ENCODE peak calls at places on chromosome 7, in eight cellular contexts. R, D, K, L, E, X, M and Q are unnamed samples. For H3K9me3, the result is how much of the 10 kb centered on the place peaks cover.

GRCh38 chr7:126103582-126103981 is 1149.2 kb downstream of the GRM8 start:
- DNase-seq in E (no peak), R (no peak), K (no peak), X (no peak), L (no peak), D (no peak), M (no peak), Q (no peak)

GRCh38 chr7:5132539-5132938 is 57.5 kb upstream of the WIPI2 start:
- DNase-seq in D (no peak), K (no peak), X (no peak), R (no peak), M (no peak), L (no peak), E (no peak), Q (no peak)

GRCh38 chr7:117338020-117338419 is 15.2 kb upstream of the WNT2 start:
- DNase-seq in L (no peak), R (no peak), M (no peak), K (no peak), E (no peak), D (no peak), X (no peak), Q (no peak)

GRCh38 chr7:7136423-7136822 is 45.9 kb upstream of the C1GALT1 start:
- DNase-seq in L (no peak), X (no peak), R (peak), K (no peak), E (no peak), D (no peak), M (no peak), Q (peak)

GRCh38 chr7:41003031-41003925 is 699.6 kb downstream of the INHBA start:
- DNase-seq in K (no peak), E (peak), R (no peak), X (no peak), L (peak), M (no peak), D (no peak), Q (peak)

GRCh38 chr7:12814797-12815196 is 127.4 kb downstream of the ARL4A start:
- DNase-seq in L (no peak), M (no peak), D (no peak), R (no peak), E (no peak), K (no peak), X (no peak), Q (no peak)

GRCh38 chr7:36036590-36036989 is 116.5 kb upstream of the EEPD1 start:
- DNase-seq in L (peak), D (peak), E (no peak), X (no peak), K (no peak), M (no peak), R (peak), Q (peak)

GRCh38 chr7:18974803-18975202 is 142.6 kb downstream of the TWIST1 start:
- DNase-seq in X (no peak), M (peak), E (no peak), D (no peak), K (no peak), R (peak), L (no peak), Q (no peak)

GRCh38 chr7:28685660-28686417 is 272.3 kb downstream of the TRIL start:
- DNase-seq in D (peak), R (peak), E (peak), K (peak), L (peak), X (peak), M (peak), Q (peak)

GRCh38 chr7:98836811-98837631 is 32.8 kb downstream of the TMEM130 start:
- DNase-seq in R (no peak), D (no peak), M (no peak), K (no peak), E (peak), X (no peak), L (no peak), Q (no peak)

GRCh38 chr7:117774943-117775342 is 98.3 kb downstream of the CTTNBP2 start:
- DNase-seq in E (no peak), R (no peak), K (no peak), X (no peak), M (no peak), L (no peak), D (no peak), Q (no peak)

GRCh38 chr7:127792528-127793342 is 140.7 kb downstream of the SND1 start:
- DNase-seq in E (peak), X (no peak), R (no peak), L (no peak), K (no peak), D (no peak), M (no peak), Q (no peak)

GRCh38 chr7:143954163-143954894 is at the start of gene OR2F1:
- DNase-seq in D (no peak), K (no peak), L (no peak), M (no peak), X (no peak), R (no peak), E (no peak), Q (no peak)

GRCh38 chr7:132709971-132710567 is 133.8 kb upstream of the PLXNA4 start:
- DNase-seq in X (no peak), R (peak), M (peak), K (no peak), D (peak), E (no peak), L (peak), Q (peak)

GRCh38 chr7:112537822-112538221 is 57.0 kb downstream of the LSMEM1 start:
- DNase-seq in L (no peak), R (no peak), M (no peak), X (no peak), E (no peak), K (no peak), D (no peak), Q (no peak)

GRCh38 chr7:102064361-102065025 is 222.2 kb upstream of the SH2B2 start:
- DNase-seq in D (peak), E (no peak), R (peak), X (peak), M (no peak), L (no peak), K (no peak), Q (no peak)

GRCh38 chr7:48188776-48189520 is 17.7 kb downstream of the ABCA13 start:
- DNase-seq in M (no peak), K (no peak), L (no peak), D (no peak), E (no peak), R (no peak), X (no peak), Q (peak)

GRCh38 chr7:68176974-68177373 is 1180.3 kb downstream of the TYW1 start:
- DNase-seq in R (peak), E (no peak), X (no peak), K (no peak), L (peak), D (peak), M (no peak), Q (no peak)

GRCh38 chr7:1533569-1534329 is 3.2 kb downstream of the MAFK start:
- DNase-seq in K (peak), L (peak), M (peak), E (peak), X (peak), R (peak), D (peak), Q (peak)

GRCh38 chr7:46003896-46004875 is 83.1 kb upstream of the IGFBP3 start:
- DNase-seq in D (no peak), X (no peak), E (no peak), K (no peak), L (peak), M (peak), R (peak), Q (peak)

GRCh38 chr7:55537458-55537825 is 34.9 kb downstream of the VOPP1 start:
- DNase-seq in D (no peak), X (no peak), E (no peak), L (no peak), M (no peak), K (no peak), R (no peak), Q (no peak)

GRCh38 chr7:53003653-53004445 is 31.6 kb upstream of the POM121L12 start:
- DNase-seq in M (no peak), R (no peak), X (peak), D (no peak), K (no peak), L (no peak), E (no peak), Q (no peak)

GRCh38 chr7:37162106-37162505 is 286.6 kb downstream of the ELMO1 start:
- DNase-seq in K (no peak), M (no peak), R (no peak), L (no peak), D (no peak), X (no peak), E (no peak), Q (no peak)

GRCh38 chr7:29859089-29859488 is 52.8 kb downstream of the WIPF3 start:
- DNase-seq in X (no peak), L (no peak), R (no peak), M (no peak), K (no peak), D (no peak), E (no peak), Q (no peak)

GRCh38 chr7:6639032-6639431 is 1.9 kb downstream of the ZNF316 start:
- DNase-seq in K (no peak), M (no peak), L (no peak), X (no peak), D (no peak), R (no peak), E (no peak), Q (no peak)

GRCh38 chr7:93043393-93043985 is 74.3 kb downstream of the SAMD9 start:
- DNase-seq in E (no peak), R (peak), M (peak), K (no peak), L (no peak), X (peak), D (no peak), Q (peak)

GRCh38 chr7:148327379-148327778 is 263.2 kb upstream of the C7orf33 start:
- DNase-seq in D (no peak), R (peak), L (peak), K (no peak), X (no peak), E (no peak), M (no peak), Q (no peak)

GRCh38 chr7:101589052-101589451 is 40.0 kb downstream of the MYL10 start:
- DNase-seq in K (no peak), M (no peak), X (no peak), R (no peak), E (no peak), D (no peak), L (no peak), Q (no peak)

GRCh38 chr7:155820788-155821187 is 8.5 kb upstream of the SHH start:
- DNase-seq in K (no peak), E (no peak), L (no peak), D (no peak), X (no peak), R (no peak), M (no peak), Q (no peak)

GRCh38 chr7:148037049-148037448 is 553.5 kb upstream of the C7orf33 start:
- DNase-seq in E (no peak), M (no peak), K (no peak), L (no peak), D (no peak), R (no peak), X (no peak), Q (no peak)

GRCh38 chr7:99709838-99710541 is 25.0 kb downstream of the CYP3A7 start:
- DNase-seq in X (no peak), K (no peak), L (no peak), D (no peak), M (no peak), R (no peak), E (no peak), Q (no peak)

GRCh38 chr7:136677456-136678365 is 190.7 kb upstream of the CHRM2 start:
- DNase-seq in X (no peak), R (peak), E (no peak), M (no peak), K (no peak), D (no peak), L (peak), Q (no peak)

GRCh38 chr7:15209385-15209784 is 306.8 kb upstream of the DGKB start:
- DNase-seq in L (no peak), D (no peak), E (no peak), K (no peak), R (no peak), X (no peak), M (no peak), Q (no peak)

GRCh38 chr7:18257711-18258110 is 230.1 kb upstream of the PRPS1L1 start:
- DNase-seq in L (no peak), X (no peak), K (no peak), E (no peak), D (no peak), R (peak), M (no peak), Q (peak)

DNA sequence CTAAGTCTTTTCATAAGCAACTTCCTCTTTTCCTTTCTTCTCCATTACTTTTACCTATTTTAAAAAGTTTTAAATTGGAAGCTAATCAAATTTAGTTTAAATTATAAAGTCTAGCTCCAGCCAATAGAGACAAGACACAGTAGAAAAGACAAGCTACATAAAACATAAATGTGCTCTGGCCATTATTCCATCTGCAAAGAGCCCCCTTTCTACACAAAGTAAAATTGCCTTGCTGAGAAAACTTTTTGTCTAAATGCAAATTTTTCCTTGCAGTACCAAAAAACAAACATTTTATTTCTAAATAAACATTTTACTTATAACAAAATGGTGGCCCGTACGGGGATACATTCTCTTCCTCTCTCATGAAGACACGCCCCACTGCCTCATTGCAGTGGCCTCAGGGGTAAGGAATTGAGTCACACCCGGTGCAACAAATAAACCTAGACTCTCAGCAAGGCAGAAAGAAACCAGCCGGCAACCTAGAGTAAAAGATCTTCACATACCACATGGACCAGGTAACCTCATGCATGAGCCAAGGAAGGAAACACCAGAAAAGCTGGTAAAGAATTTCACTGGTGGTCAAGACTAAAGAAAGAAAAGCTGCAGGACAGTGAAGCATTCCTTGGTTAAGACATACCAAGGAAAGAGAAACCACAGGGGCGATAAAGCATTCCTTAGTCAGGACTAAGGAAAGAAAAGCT is 71.6 kb upstream of the ZNF746 start:
- DNase-seq in M (no peak), E (no peak), X (no peak), D (no peak), R (peak), K (no peak), L (no peak), Q (no peak)
- H3K9me3 ChIP-seq in M (under half), E (under half), X (under half), D (under half), R (under half), K (under half), L (under half), Q (under half)

GRCh38 chr7:63024446-63024845 is 974.2 kb upstream of the ZNF722 start:
- DNase-seq in D (no peak), E (no peak), R (no peak), M (no peak), L (no peak), X (no peak), K (no peak), Q (no peak)
- H3K9me3 ChIP-seq in D (under half), E (half or more), R (under half), M (under half), L (under half), X (under half), K (under half), Q (under half)

DNA sequence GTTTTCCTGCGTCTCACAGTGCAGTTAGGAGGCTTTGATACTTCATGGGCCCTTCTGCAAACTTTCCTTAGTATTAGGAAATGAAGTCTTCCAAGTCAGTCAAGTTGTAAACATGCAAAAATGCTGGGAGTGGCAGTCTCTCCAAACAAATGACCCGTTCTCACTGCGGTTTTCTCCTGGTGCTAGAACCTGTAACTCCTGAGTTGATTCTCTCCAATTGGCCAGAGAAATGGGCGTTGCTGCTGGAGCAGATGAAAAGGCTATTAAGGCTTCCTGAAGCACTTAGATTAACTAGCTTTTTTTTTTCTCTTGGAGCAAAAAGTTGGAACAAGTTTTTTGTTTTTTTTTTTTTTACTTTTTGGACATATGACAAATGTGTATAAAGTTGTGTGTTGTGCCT is 393.9 kb upstream of the GALNT17 start:
- DNase-seq in E (no peak), R (no peak), D (no peak), M (no peak), L (no peak), K (no peak), X (no peak), Q (no peak)
- H3K9me3 ChIP-seq in E (under half), R (under half), D (under half), M (under half), L (under half), K (under half), X (under half), Q (under half)

GRCh38 chr7:66427956-66428355 is 200.7 kb upstream of the KCTD7 start:
- DNase-seq in D (no peak), M (no peak), X (no peak), R (no peak), L (no peak), E (no peak), K (no peak), Q (no peak)

GRCh38 chr7:66426332-66426731 is 202.3 kb upstream of the KCTD7 start:
- DNase-seq in M (no peak), X (no peak), E (peak), L (no peak), D (no peak), R (no peak), K (no peak), Q (no peak)

GRCh38 chr7:66426996-66427395 is 201.7 kb upstream of the KCTD7 start:
- DNase-seq in M (no peak), L (no peak), D (no peak), K (no peak), X (no peak), E (no peak), R (no peak), Q (no peak)

GRCh38 chr7:66421830-66422229 is 206.9 kb upstream of the KCTD7 start:
- DNase-seq in K (no peak), D (no peak), E (no peak), M (no peak), X (no peak), L (no peak), R (no peak), Q (no peak)

DNA sequence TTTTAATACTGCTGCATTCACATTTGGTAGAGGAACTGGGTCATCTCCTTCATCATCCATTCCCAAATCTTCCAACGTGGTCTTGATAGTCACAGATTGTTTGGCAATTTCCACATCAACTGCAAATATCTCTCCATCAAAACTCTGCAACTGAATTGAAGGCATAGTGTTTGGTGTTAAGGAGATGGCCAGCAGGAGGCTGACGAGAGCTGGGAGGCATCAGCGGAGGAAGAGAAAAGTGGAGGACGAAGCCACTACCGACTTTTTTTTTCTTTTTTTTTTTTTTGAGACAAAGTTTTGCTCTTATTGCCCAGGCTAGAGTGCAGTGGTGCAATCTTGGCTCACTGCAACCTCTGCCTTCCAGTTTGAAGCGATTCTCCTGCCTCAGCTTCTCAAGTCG is 205.0 kb upstream of the KCTD7 start:
- DNase-seq in K (no peak), M (no peak), X (no peak), L (no peak), E (no peak), D (no peak), R (no peak), Q (no peak)
- H3K9me3 ChIP-seq in K (under half), M (under half), X (under half), L (under half), E (under half), D (under half), R (under half), Q (under half)